ENCODE peak calls at places on chromosome 17, in six cellular contexts. W is ACHN; I is NCI-H345; Y is Caki2; D is HFFc6; B is activated CD4-positive, alpha-beta T cell treated with anti-CD3 and anti-CD28 coated beads, Interleukin-2, amount 50 U/mL, for 1 hour. L is an unnamed sample.

GRCh38 chr17:35087731-35088646 is 24.5 kb upstream of the RFFL start:
- DNase-seq in W (peak), I (peak), Y (peak), D (peak), B (peak), L (peak)

GRCh38 chr17:81713556-81714411 is 1.7 kb downstream of the SLC25A10 start:
- DNase-seq in W (no peak), I (no peak), Y (peak), D (no peak), B (no peak), L (peak)

GRCh38 chr17:7897773-7898172 is 9.2 kb downstream of the CHD3 start:
- DNase-seq in W (peak), I (no peak), Y (no peak), D (peak), B (no peak), L (peak)

GRCh38 chr17:45934044-45934979 is 40.0 kb downstream of the MAPT start:
- DNase-seq in W (no peak), I (no peak), Y (no peak), D (no peak), B (no peak), L (no peak)

GRCh38 chr17:44900894-44901293 is 1.6 kb upstream of the EFTUD2 start:
- DNase-seq in W (peak), I (no peak), Y (peak), D (peak), B (no peak), L (peak)

GRCh38 chr17:13609953-13610352 is 8.2 kb upstream of the HS3ST3A1 start:
- DNase-seq in W (no peak), I (no peak), Y (no peak), D (no peak), B (no peak), L (no peak)

GRCh38 chr17:11330871-11331270 is 89.9 kb downstream of the SHISA6 start:
- DNase-seq in W (no peak), I (no peak), Y (no peak), D (no peak), B (no peak), L (peak)

GRCh38 chr17:55986817-55987216 is 166.5 kb upstream of the ANKFN1 start:
- DNase-seq in W (no peak), I (no peak), Y (no peak), D (no peak), B (no peak), L (no peak)

GRCh38 chr17:64200080-64201042 is 62.7 kb downstream of the TEX2 start:
- DNase-seq in W (no peak), I (no peak), Y (no peak), D (no peak), B (no peak), L (no peak)

GRCh38 chr17:10130263-10130662 is 68.1 kb downstream of the GAS7 start:
- DNase-seq in W (no peak), I (no peak), Y (no peak), D (no peak), B (no peak), L (no peak)

GRCh38 chr17:41885733-41886132 is 20.5 kb upstream of the KLHL11 start:
- DNase-seq in W (peak), I (no peak), Y (peak), D (no peak), B (no peak), L (no peak)

GRCh38 chr17:52721932-52722331 is 563.4 kb upstream of the CA10 start:
- DNase-seq in W (no peak), I (no peak), Y (no peak), D (no peak), B (no peak), L (no peak)

GRCh38 chr17:50055055-50055425 is 870 bp upstream of the ITGA3 start:
- DNase-seq in W (peak), I (peak), Y (peak), D (no peak), B (no peak), L (peak)

GRCh38 chr17:28366605-28367004 is 1.6 kb upstream of the SEBOX start:
- DNase-seq in W (no peak), I (no peak), Y (no peak), D (no peak), B (no peak), L (no peak)

GRCh38 chr17:46085522-46085921 is 86.5 kb downstream of the STH start:
- DNase-seq in W (no peak), I (no peak), Y (no peak), D (no peak), B (no peak), L (no peak)

GRCh38 chr17:37830151-37830993 is 85.5 kb upstream of the HNF1B start:
- DNase-seq in W (peak), I (peak), Y (peak), D (no peak), B (no peak), L (peak)

GRCh38 chr17:39591958-39592954 is 15.5 kb downstream of the NEUROD2 start:
- DNase-seq in W (peak), I (no peak), Y (peak), D (no peak), B (peak), L (peak)

GRCh38 chr17:54282886-54283285 is 460.2 kb downstream of the KIF2B start:
- DNase-seq in W (no peak), I (no peak), Y (no peak), D (no peak), B (no peak), L (no peak)

GRCh38 chr17:44345497-44346026 is 460 bp downstream of the GRN start:
- DNase-seq in W (peak), I (peak), Y (peak), D (peak), B (peak), L (peak)

GRCh38 chr17:28357901-28358197 is 522 bp upstream of the POLDIP2 start:
- DNase-seq in W (peak), I (no peak), Y (no peak), D (no peak), B (no peak), L (no peak)

GRCh38 chr17:44556114-44556853 is 1.0 kb upstream of the FZD2 start:
- DNase-seq in W (peak), I (peak), Y (peak), D (no peak), B (no peak), L (peak)

GRCh38 chr17:75684924-75685323 is 17.8 kb downstream of the SAP30BP start:
- DNase-seq in W (no peak), I (no peak), Y (no peak), D (peak), B (no peak), L (peak)

GRCh38 chr17:69581061-69581955 is 166.8 kb downstream of the MAP2K6 start:
- DNase-seq in W (peak), I (no peak), Y (peak), D (no peak), B (peak), L (peak)

GRCh38 chr17:79696159-79696982 is 34.4 kb upstream of the ENPP7 start:
- DNase-seq in W (no peak), I (no peak), Y (no peak), D (no peak), B (no peak), L (peak)

GRCh38 chr17:80822700-80823410 is 168.8 kb upstream of the CHMP6 start:
- DNase-seq in W (no peak), I (no peak), Y (no peak), D (no peak), B (no peak), L (no peak)